ENCODE peak calls at places on chromosomes 3 and 15, in seven cellular contexts. T is CD8-positive, alpha-beta T cell; L is prostate gland; U is endodermal cell; Z is cardiac muscle cell; V is adrenal gland; W is spleen. Q is an unnamed sample. For H3K9me3 and H3K4me1, the result is how much of the 10 kb centered on the place peaks cover.

GRCh38 chr3:141076026-141076797 is 25.1 kb downstream of the SPSB4 start:
- DNase-seq in V (no peak), Z (no peak), L (no peak), T (no peak), U (peak), W (no peak), Q (no peak)

GRCh38 chr3:197487911-197488391 is 67.8 kb downstream of the BDH1 start:
- DNase-seq in T (no peak), U (no peak), L (peak), W (no peak), Z (peak), V (peak), Q (peak)

GRCh38 chr3:89876116-89876515 is 768.7 kb downstream of the EPHA3 start:
- DNase-seq in L (no peak), Z (no peak), W (no peak), U (no peak), V (no peak), T (no peak), Q (no peak)

GRCh38 chr3:114718897-114719208 is 425.0 kb downstream of the TIGIT start:
- DNase-seq in U (no peak), T (no peak), L (no peak), W (no peak), V (no peak), Z (no peak), Q (no peak)

GRCh38 chr15:40257656-40258450 is 19.0 kb downstream of the PAK6 start:
- DNase-seq in Z (no peak), V (no peak), L (no peak), U (no peak), T (no peak), W (no peak), Q (no peak)

GRCh38 chr3:149174901-149175300 is 45.5 kb downstream of the HPS3 start:
- DNase-seq in L (no peak), T (no peak), U (no peak), W (no peak), Z (no peak), V (no peak), Q (no peak)

GRCh38 chr3:157128771-157129671 is 30.9 kb downstream of the CCNL1 start:
- DNase-seq in V (peak), W (peak), Z (peak), L (peak), U (peak), T (peak), Q (no peak)

GRCh38 chr3:113292933-113293332 is 81.6 kb downstream of the BOC start:
- DNase-seq in V (no peak), T (no peak), Z (no peak), W (no peak), L (no peak), U (no peak), Q (no peak)

GRCh38 chr15:98231696-98232440 is 271.4 kb downstream of the ARRDC4 start:
- DNase-seq in U (no peak), T (no peak), W (no peak), Z (peak), V (no peak), L (no peak), Q (no peak)

GRCh38 chr3:48016336-48016973 is at the start of gene MAP4:
- DNase-seq in T (no peak), V (no peak), L (no peak), W (no peak), U (no peak), Z (peak), Q (no peak)

GRCh38 chr15:40772014-40772413 is 2.2 kb downstream of the C15orf62 start:
- DNase-seq in T (no peak), Z (no peak), L (no peak), V (no peak), U (no peak), W (no peak), Q (no peak)

GRCh38 chr15:69104050-69104750 is 56.2 kb upstream of the GLCE start:
- DNase-seq in V (no peak), L (no peak), T (no peak), W (no peak), Z (no peak), U (no peak), Q (no peak)

GRCh38 chr3:154842546-154842945 is 237.6 kb upstream of the MME start:
- DNase-seq in L (no peak), U (no peak), T (no peak), V (no peak), W (no peak), Z (peak), Q (no peak)

GRCh38 chr3:1191061-1191460 is 98.2 kb downstream of the CNTN6 start:
- DNase-seq in W (no peak), U (no peak), L (no peak), Z (no peak), V (no peak), T (no peak), Q (no peak)

GRCh38 chr15:77069521-77070121 is 1.3 kb downstream of the TSPAN3 start:
- DNase-seq in V (no peak), U (no peak), L (no peak), Z (no peak), T (no peak), W (no peak), Q (no peak)

GRCh38 chr3:44682182-44682896 is 30.1 kb upstream of the ZNF502 start:
- DNase-seq in Z (peak), V (no peak), L (no peak), T (no peak), W (no peak), U (no peak), Q (no peak)

GRCh38 chr15:98321916-98322315 is 326.4 kb upstream of the IGF1R start:
- DNase-seq in W (no peak), Z (no peak), T (no peak), V (no peak), L (peak), U (no peak), Q (no peak)

GRCh38 chr3:138450181-138450580 is 15.8 kb downstream of the ESYT3 start:
- DNase-seq in W (peak), Z (no peak), L (no peak), V (no peak), T (no peak), U (no peak), Q (no peak)

GRCh38 chr3:120349819-120350125 is 618 bp upstream of the LRRC58 start:
- DNase-seq in L (no peak), Z (no peak), V (no peak), W (no peak), T (no peak), U (no peak), Q (no peak)

GRCh38 chr15:63382966-63383710 is 1.5 kb upstream of the CA12 start:
- DNase-seq in L (no peak), V (no peak), U (no peak), W (no peak), Z (no peak), T (no peak), Q (no peak)

GRCh38 chr3:32817195-32817560 is 619 bp upstream of the TRIM71 start:
- DNase-seq in Z (no peak), W (no peak), U (peak), T (no peak), L (no peak), V (no peak), Q (no peak)

GRCh38 chr3:61847784-61848462 is 286.6 kb downstream of the PTPRG start:
- DNase-seq in T (no peak), W (no peak), U (peak), V (peak), L (no peak), Z (peak), Q (peak)

GRCh38 chr3:189557824-189558223 is 73.4 kb upstream of the TP63 start:
- DNase-seq in T (no peak), L (no peak), V (no peak), U (no peak), W (no peak), Z (peak), Q (no peak)

GRCh38 chr15:99169769-99170311 is 65.0 kb downstream of the SYNM start:
- DNase-seq in U (no peak), L (peak), W (no peak), Z (peak), V (no peak), T (no peak), Q (no peak)

GRCh38 chr3:64214002-64214696 is 11.1 kb downstream of the PRICKLE2 start:
- DNase-seq in U (no peak), W (no peak), Z (peak), V (peak), T (no peak), L (no peak), Q (peak)

GRCh38 chr15:40930430-40931299 is 1.5 kb downstream of the DLL4 start:
- DNase-seq in T (peak), V (peak), W (peak), L (no peak), U (peak), Z (peak), Q (no peak)

GRCh38 chr15:74726774-74727164 is 1.4 kb upstream of the CYP1A1 start:
- DNase-seq in Z (no peak), W (no peak), T (no peak), V (no peak), U (no peak), L (no peak), Q (no peak)

GRCh38 chr3:39193391-39193790 is 996 bp upstream of the XIRP1 start:
- DNase-seq in L (no peak), T (no peak), W (no peak), Z (peak), V (no peak), U (peak), Q (no peak)

GRCh38 chr3:62876064-62876463 is 848 bp upstream of the CADPS start:
- DNase-seq in Z (peak), L (no peak), V (peak), U (peak), W (no peak), T (no peak), Q (no peak)

GRCh38 chr15:76180321-76180720 is 120.5 kb downstream of the TMEM266 start:
- DNase-seq in W (no peak), L (no peak), T (no peak), V (no peak), Z (no peak), U (no peak), Q (no peak)

GRCh38 chr15:57537072-57537471 is 54.6 kb upstream of the MYZAP start:
- DNase-seq in Z (peak), T (no peak), W (no peak), V (peak), U (peak), L (no peak), Q (peak)

GRCh38 chr3:8937064-8938020 is 25.9 kb downstream of the RAD18 start:
- DNase-seq in W (no peak), T (no peak), V (no peak), Z (peak), L (no peak), U (no peak), Q (no peak)

GRCh38 chr3:24485511-24485910 is 9.1 kb downstream of the THRB start:
- DNase-seq in L (no peak), U (no peak), Z (no peak), T (no peak), W (no peak), V (no peak), Q (no peak)

GRCh38 chr3:15015456-15015855 is 49.7 kb downstream of the MRPS25 start:
- DNase-seq in W (no peak), T (no peak), V (peak), Z (peak), U (no peak), L (no peak), Q (no peak)

GRCh38 chr3:158447408-158447807 is 123.6 kb upstream of the MLF1 start:
- DNase-seq in W (no peak), V (no peak), T (no peak), U (no peak), L (no peak), Z (no peak), Q (no peak)

GRCh38 chr3:120168611-120169010 is 74.4 kb upstream of the GSK3B start:
- DNase-seq in Z (no peak), L (no peak), U (no peak), V (no peak), T (no peak), W (no peak), Q (no peak)

GRCh38 chr3:79016587-79017380 is 751.0 kb downstream of the ROBO1 start:
- DNase-seq in U (no peak), T (no peak), L (no peak), V (no peak), Z (no peak), W (no peak), Q (no peak)

GRCh38 chr3:134641671-134642300 is 9.0 kb downstream of the KY start:
- DNase-seq in V (no peak), W (no peak), Z (no peak), T (no peak), U (peak), L (no peak), Q (peak)

GRCh38 chr3:134643150-134643675 is 7.6 kb downstream of the KY start:
- DNase-seq in T (no peak), L (no peak), V (no peak), U (peak), W (no peak), Z (no peak), Q (peak)

GRCh38 chr3:134640378-134640777 is 10.4 kb downstream of the KY start:
- DNase-seq in U (peak), T (no peak), L (no peak), V (no peak), Z (no peak), W (no peak), Q (peak)

GRCh38 chr3:134642445-134643149 is 8.2 kb downstream of the KY start:
- DNase-seq in W (no peak), V (no peak), T (no peak), Z (no peak), L (no peak), U (peak), Q (no peak)

GRCh38 chr3:134640872-134641470 is 9.9 kb downstream of the KY start:
- DNase-seq in W (no peak), U (peak), Z (peak), T (no peak), V (no peak), L (no peak), Q (peak)
- TF ChIP-seq CTCF in W (no peak), U (peak), Z (peak), T (no peak), V (peak), L (no peak), Q (peak)

GRCh38 chr15:20357139-20358065 is 184.2 kb downstream of the GOLGA6L6 start:
- DNase-seq in T (peak), U (no peak), Z (no peak), V (peak), W (peak), L (peak), Q (no peak)

GRCh38 chr15:20355256-20355868 is 186.2 kb downstream of the GOLGA6L6 start:
- DNase-seq in W (peak), L (no peak), U (no peak), V (no peak), T (peak), Z (no peak), Q (no peak)

GRCh38 chr15:20358781-20359414 is 182.7 kb downstream of the GOLGA6L6 start:
- DNase-seq in U (no peak), Z (no peak), T (no peak), L (no peak), W (no peak), V (no peak), Q (no peak)

GRCh38 chr15:20358066-20358780 is 183.4 kb downstream of the GOLGA6L6 start:
- DNase-seq in T (no peak), Z (no peak), W (peak), V (peak), U (no peak), L (no peak), Q (no peak)

GRCh38 chr15:20356444-20357138 is 185.0 kb downstream of the GOLGA6L6 start:
- DNase-seq in T (peak), V (peak), W (peak), U (peak), Z (no peak), L (peak), Q (peak)
- H3K9me3 ChIP-seq in T (under half), V (under half), W (under half), U (half or more), Z (under half), L (under half), Q (under half)

GRCh38 chr3:69983546-69984265 is 15.8 kb upstream of the SAMMSON start:
- DNase-seq in Z (no peak), T (no peak), L (no peak), W (no peak), V (no peak), U (no peak), Q (no peak)

GRCh38 chr3:69986419-69986818 is 13.1 kb upstream of the SAMMSON start:
- DNase-seq in Z (no peak), U (no peak), W (no peak), V (no peak), T (no peak), L (no peak), Q (no peak)

GRCh38 chr3:69987833-69988232 is 11.7 kb upstream of the SAMMSON start:
- DNase-seq in Z (no peak), L (no peak), T (no peak), V (no peak), W (no peak), U (no peak), Q (no peak)

GRCh38 chr3:69985266-69985665 is 14.3 kb upstream of the SAMMSON start:
- DNase-seq in V (no peak), W (no peak), L (no peak), Z (no peak), T (no peak), U (no peak), Q (no peak)
- H3K4me1 ChIP-seq in V (under half), W (under half), L (under half), Z (under half), T (under half), U (under half), Q (under half)

DNA sequence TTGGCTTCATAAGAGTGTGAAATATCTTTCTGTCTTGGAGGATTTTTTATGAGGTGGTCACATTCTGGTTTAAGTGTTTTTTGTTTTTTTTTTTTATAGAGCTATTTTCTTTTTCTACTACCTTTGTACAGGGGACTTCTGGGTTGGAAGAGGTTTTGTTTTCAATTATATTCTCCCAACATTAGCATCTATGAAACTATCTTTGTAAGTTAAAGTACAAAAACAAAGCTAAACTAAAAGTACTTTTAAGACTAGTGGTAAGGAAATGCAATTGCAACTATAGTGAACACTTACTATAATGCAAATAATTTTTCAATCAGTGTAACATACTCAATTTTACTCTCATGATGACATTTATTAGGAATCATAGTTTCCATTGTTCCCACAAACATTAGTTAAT is 688.2 kb downstream of the SI start:
- DNase-seq in V (no peak), T (no peak), L (no peak), Z (no peak), W (no peak), U (no peak), Q (no peak)
- TF ChIP-seq CTCF in V (no peak), T (no peak), L (no peak), Z (no peak), W (no peak), U (peak), Q (peak)

GRCh38 chr15:43025150-43025549 is 80.7 kb downstream of the UBR1 start:
- DNase-seq in T (no peak), V (no peak), Z (no peak), U (no peak), L (no peak), W (no peak), Q (no peak)
- H3K9me3 ChIP-seq in T (under half), V (under half), Z (under half), U (under half), L (under half), W (under half), Q (under half)

GRCh38 chr3:10187944-10188343 is 23.2 kb downstream of the IRAK2 start:
- DNase-seq in U (no peak), W (no peak), V (no peak), L (no peak), T (no peak), Z (no peak), Q (no peak)
- H3K4me1 ChIP-seq in U (under half), W (under half), V (half or more), L (under half), T (half or more), Z (under half), Q (under half)

GRCh38 chr3:13528217-13528801 is 20.6 kb upstream of the FBLN2 start:
- DNase-seq in W (peak), Z (peak), V (no peak), L (no peak), T (no peak), U (peak), Q (no peak)
- TF ChIP-seq CTCF in W (no peak), Z (peak), V (no peak), L (no peak), T (no peak), U (peak), Q (peak)

DNA sequence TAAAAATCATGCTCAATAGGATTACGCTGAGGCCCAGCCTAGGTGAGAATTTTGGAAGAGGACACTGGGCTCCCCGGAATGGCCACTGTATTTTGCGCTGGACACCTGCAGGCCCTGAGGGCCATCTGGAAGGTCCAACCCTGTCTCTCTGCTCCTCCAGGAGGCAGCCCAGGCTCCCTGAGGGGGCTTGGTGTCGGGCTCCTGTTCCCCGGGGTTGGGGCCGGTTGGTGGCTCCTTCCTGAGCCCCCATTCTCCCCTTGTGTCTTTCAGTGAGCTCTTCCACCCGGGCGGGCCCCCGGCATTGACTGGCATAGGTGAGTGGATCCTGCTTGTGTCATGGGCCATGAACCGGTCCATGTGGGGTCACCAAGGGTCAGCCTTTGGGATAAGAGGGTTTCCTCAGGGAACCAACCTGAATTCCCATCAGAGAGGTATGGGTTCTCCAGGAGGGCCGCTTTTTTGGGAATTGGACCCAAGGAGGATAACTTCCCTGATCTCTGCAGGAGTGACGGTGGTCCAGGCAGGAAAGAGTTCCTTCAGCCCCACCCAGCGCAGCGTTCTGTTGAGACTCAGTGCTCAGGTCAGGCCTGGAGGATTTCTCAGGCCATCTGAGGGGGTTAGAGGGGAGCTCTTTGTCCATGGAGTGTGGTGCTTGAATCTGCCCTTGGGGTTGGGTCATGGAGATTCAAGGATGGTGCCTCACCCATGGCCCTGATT is 187.8 kb downstream of the UBE3A start:
- DNase-seq in Z (no peak), V (no peak), W (peak), U (no peak), L (no peak), T (no peak), Q (peak)
- H3K9me3 ChIP-seq in Z (under half), V (under half), W (half or more), U (under half), L (under half), T (under half), Q (under half)

GRCh38 chr3:182078929-182079328 is 367.2 kb downstream of the SOX2 start:
- DNase-seq in W (no peak), V (no peak), U (no peak), Z (no peak), T (no peak), L (no peak), Q (no peak)
- H3K4me1 ChIP-seq in W (under half), V (under half), U (under half), Z (under half), T (under half), L (under half), Q (under half)

GRCh38 chr3:11154036-11154952 is at the start of gene HRH1:
- DNase-seq in Z (peak), L (no peak), U (no peak), W (peak), V (no peak), T (no peak), Q (no peak)
- TF ChIP-seq CTCF in Z (no peak), L (no peak), U (no peak), W (no peak), V (no peak), T (no peak), Q (no peak)

Q was measured in right atrium auricular region.